ENCODE peak calls at places on chromosomes 16 and 17, in nine cellular contexts. One of them, this sample, is unnamed. For H3K9me3, the result is how much of the 10 kb centered on the place peaks cover.

GRCh38 chr17:39794249-39794970 is 56.7 kb downstream of the GRB7 start:
- DNase-seq in A549: no peak
- DNase-seq in transverse colon: peak
- DNase-seq in tibial nerve: no peak
- DNase-seq in upper lobe of left lung: no peak
- DNase-seq in SK-N-SH: no peak
- DNase-seq in HepG2: no peak
- DNase-seq in esophagus muscularis mucosa: no peak
- DNase-seq in suprapubic skin: no peak
- DNase-seq in this sample: no peak

GRCh38 chr16:84374160-84374489 is 5.8 kb downstream of the ATP2C2 start:
- DNase-seq in A549: no peak
- DNase-seq in transverse colon: no peak
- DNase-seq in tibial nerve: no peak
- DNase-seq in upper lobe of left lung: no peak
- DNase-seq in SK-N-SH: no peak
- DNase-seq in HepG2: no peak
- DNase-seq in esophagus muscularis mucosa: no peak
- DNase-seq in suprapubic skin: no peak
- DNase-seq in this sample: no peak

GRCh38 chr17:64420143-64420670 is 28.7 kb upstream of the MILR1 start:
- DNase-seq in A549: peak
- DNase-seq in transverse colon: no peak
- DNase-seq in tibial nerve: peak
- DNase-seq in upper lobe of left lung: no peak
- DNase-seq in SK-N-SH: peak
- DNase-seq in HepG2: peak
- DNase-seq in esophagus muscularis mucosa: no peak
- DNase-seq in suprapubic skin: no peak
- DNase-seq in this sample: no peak

GRCh38 chr17:67824735-67825626 is at the start of gene BPTF:
- DNase-seq in A549: peak
- DNase-seq in transverse colon: peak
- DNase-seq in tibial nerve: peak
- DNase-seq in upper lobe of left lung: peak
- DNase-seq in SK-N-SH: peak
- DNase-seq in HepG2: peak
- DNase-seq in esophagus muscularis mucosa: peak
- DNase-seq in suprapubic skin: peak
- DNase-seq in this sample: peak

GRCh38 chr17:35695613-35696012 is 35.8 kb upstream of the RASL10B start:
- DNase-seq in A549: no peak
- DNase-seq in transverse colon: no peak
- DNase-seq in tibial nerve: no peak
- DNase-seq in upper lobe of left lung: no peak
- DNase-seq in SK-N-SH: no peak
- DNase-seq in HepG2: no peak
- DNase-seq in esophagus muscularis mucosa: no peak
- DNase-seq in suprapubic skin: no peak
- DNase-seq in this sample: no peak

GRCh38 chr17:50684612-50685333 is 22.9 kb downstream of the ANKRD40 start:
- DNase-seq in A549: no peak
- DNase-seq in transverse colon: peak
- DNase-seq in tibial nerve: no peak
- DNase-seq in upper lobe of left lung: no peak
- DNase-seq in SK-N-SH: no peak
- DNase-seq in HepG2: peak
- DNase-seq in esophagus muscularis mucosa: no peak
- DNase-seq in suprapubic skin: peak
- DNase-seq in this sample: no peak

GRCh38 chr17:70976447-70976846 is 807.1 kb downstream of the KCNJ2 start:
- DNase-seq in A549: no peak
- DNase-seq in transverse colon: no peak
- DNase-seq in tibial nerve: no peak
- DNase-seq in upper lobe of left lung: no peak
- DNase-seq in SK-N-SH: no peak
- DNase-seq in HepG2: no peak
- DNase-seq in esophagus muscularis mucosa: no peak
- DNase-seq in suprapubic skin: no peak
- DNase-seq in this sample: no peak

GRCh38 chr17:74239169-74239568 is 25.8 kb downstream of the TTYH2 start:
- DNase-seq in A549: no peak
- DNase-seq in transverse colon: peak
- DNase-seq in tibial nerve: peak
- DNase-seq in upper lobe of left lung: no peak
- DNase-seq in SK-N-SH: no peak
- DNase-seq in HepG2: no peak
- DNase-seq in esophagus muscularis mucosa: no peak
- DNase-seq in suprapubic skin: no peak
- DNase-seq in this sample: no peak

GRCh38 chr17:40779181-40779909 is 3.0 kb downstream of the KRT27 start:
- DNase-seq in A549: peak
- DNase-seq in transverse colon: no peak
- DNase-seq in tibial nerve: no peak
- DNase-seq in upper lobe of left lung: peak
- DNase-seq in SK-N-SH: no peak
- DNase-seq in HepG2: peak
- DNase-seq in esophagus muscularis mucosa: no peak
- DNase-seq in suprapubic skin: no peak
- DNase-seq in this sample: no peak

GRCh38 chr17:488993-489757 is 136.6 kb upstream of the RPH3AL start:
- DNase-seq in A549: no peak
- DNase-seq in transverse colon: no peak
- DNase-seq in tibial nerve: no peak
- DNase-seq in upper lobe of left lung: no peak
- DNase-seq in SK-N-SH: peak
- DNase-seq in HepG2: peak
- DNase-seq in esophagus muscularis mucosa: no peak
- DNase-seq in suprapubic skin: no peak
- DNase-seq in this sample: peak

GRCh38 chr16:4323071-4323844 is 7.4 kb downstream of the GLIS2 start:
- DNase-seq in A549: no peak
- DNase-seq in transverse colon: no peak
- DNase-seq in tibial nerve: no peak
- DNase-seq in upper lobe of left lung: peak
- DNase-seq in SK-N-SH: no peak
- DNase-seq in HepG2: no peak
- DNase-seq in esophagus muscularis mucosa: no peak
- DNase-seq in suprapubic skin: no peak
- DNase-seq in this sample: peak

GRCh38 chr17:75688209-75688771 is 21.2 kb downstream of the SAP30BP start:
- DNase-seq in A549: no peak
- DNase-seq in transverse colon: no peak
- DNase-seq in tibial nerve: no peak
- DNase-seq in upper lobe of left lung: no peak
- DNase-seq in SK-N-SH: no peak
- DNase-seq in HepG2: no peak
- DNase-seq in esophagus muscularis mucosa: no peak
- DNase-seq in suprapubic skin: no peak
- DNase-seq in this sample: no peak

GRCh38 chr16:54503436-54503835 is 216.8 kb upstream of the IRX3 start:
- DNase-seq in A549: no peak
- DNase-seq in transverse colon: no peak
- DNase-seq in tibial nerve: peak
- DNase-seq in upper lobe of left lung: no peak
- DNase-seq in SK-N-SH: no peak
- DNase-seq in HepG2: no peak
- DNase-seq in esophagus muscularis mucosa: no peak
- DNase-seq in suprapubic skin: no peak
- DNase-seq in this sample: no peak

GRCh38 chr16:49484936-49485335 is 111.3 kb downstream of the C16orf78 start:
- DNase-seq in A549: no peak
- DNase-seq in transverse colon: no peak
- DNase-seq in tibial nerve: no peak
- DNase-seq in upper lobe of left lung: no peak
- DNase-seq in SK-N-SH: no peak
- DNase-seq in HepG2: no peak
- DNase-seq in esophagus muscularis mucosa: no peak
- DNase-seq in suprapubic skin: no peak
- DNase-seq in this sample: peak

GRCh38 chr17:75398279-75398678 is 7.2 kb downstream of the GRB2 start:
- DNase-seq in A549: no peak
- DNase-seq in transverse colon: no peak
- DNase-seq in tibial nerve: no peak
- DNase-seq in upper lobe of left lung: no peak
- DNase-seq in SK-N-SH: no peak
- DNase-seq in HepG2: no peak
- DNase-seq in esophagus muscularis mucosa: no peak
- DNase-seq in suprapubic skin: no peak
- DNase-seq in this sample: no peak

GRCh38 chr17:69473801-69474170 is 59.3 kb downstream of the MAP2K6 start:
- DNase-seq in A549: no peak
- DNase-seq in transverse colon: no peak
- DNase-seq in tibial nerve: no peak
- DNase-seq in upper lobe of left lung: no peak
- DNase-seq in SK-N-SH: no peak
- DNase-seq in HepG2: no peak
- DNase-seq in esophagus muscularis mucosa: no peak
- DNase-seq in suprapubic skin: no peak
- DNase-seq in this sample: no peak

GRCh38 chr16:85659805-85660511 is 28.8 kb downstream of the GINS2 start:
- DNase-seq in A549: peak
- DNase-seq in transverse colon: peak
- DNase-seq in tibial nerve: peak
- DNase-seq in upper lobe of left lung: peak
- DNase-seq in SK-N-SH: peak
- DNase-seq in HepG2: peak
- DNase-seq in esophagus muscularis mucosa: no peak
- DNase-seq in suprapubic skin: peak
- DNase-seq in this sample: peak

GRCh38 chr16:57169327-57169726 is 16.5 kb downstream of the PSME3IP1 start:
- DNase-seq in A549: no peak
- DNase-seq in transverse colon: no peak
- DNase-seq in tibial nerve: no peak
- DNase-seq in upper lobe of left lung: no peak
- DNase-seq in SK-N-SH: no peak
- DNase-seq in HepG2: no peak
- DNase-seq in esophagus muscularis mucosa: no peak
- DNase-seq in suprapubic skin: no peak
- DNase-seq in this sample: no peak

GRCh38 chr16:46932802-46933201 is 40.7 kb downstream of the DNAJA2 start:
- DNase-seq in A549: no peak
- DNase-seq in transverse colon: no peak
- DNase-seq in tibial nerve: no peak
- DNase-seq in upper lobe of left lung: no peak
- DNase-seq in SK-N-SH: no peak
- DNase-seq in HepG2: no peak
- DNase-seq in esophagus muscularis mucosa: no peak
- DNase-seq in suprapubic skin: no peak
- DNase-seq in this sample: no peak

GRCh38 chr16:66858740-66859396 is 14.7 kb downstream of the CA7 start:
- DNase-seq in A549: peak
- DNase-seq in transverse colon: no peak
- DNase-seq in tibial nerve: no peak
- DNase-seq in upper lobe of left lung: no peak
- DNase-seq in SK-N-SH: peak
- DNase-seq in HepG2: no peak
- DNase-seq in esophagus muscularis mucosa: no peak
- DNase-seq in suprapubic skin: no peak
- DNase-seq in this sample: no peak

GRCh38 chr17:4634981-4635380 is 6.5 kb downstream of the ALOX15 start:
- DNase-seq in A549: no peak
- DNase-seq in transverse colon: no peak
- DNase-seq in tibial nerve: no peak
- DNase-seq in upper lobe of left lung: no peak
- DNase-seq in SK-N-SH: no peak
- DNase-seq in HepG2: no peak
- DNase-seq in esophagus muscularis mucosa: no peak
- DNase-seq in suprapubic skin: no peak
- DNase-seq in this sample: no peak

GRCh38 chr17:83203472-83204221 is 124.2 kb downstream of the METRNL start:
- DNase-seq in A549: no peak
- DNase-seq in transverse colon: peak
- DNase-seq in tibial nerve: peak
- DNase-seq in upper lobe of left lung: peak
- DNase-seq in SK-N-SH: no peak
- DNase-seq in HepG2: no peak
- DNase-seq in esophagus muscularis mucosa: no peak
- DNase-seq in suprapubic skin: peak
- DNase-seq in this sample: peak
- H3K9me3 ChIP-seq in A549: under half
- H3K9me3 ChIP-seq in transverse colon: under half
- H3K9me3 ChIP-seq in tibial nerve: under half
- H3K9me3 ChIP-seq in upper lobe of left lung: under half
- H3K9me3 ChIP-seq in SK-N-SH: under half
- H3K9me3 ChIP-seq in HepG2: under half
- H3K9me3 ChIP-seq in esophagus muscularis mucosa: under half
- H3K9me3 ChIP-seq in suprapubic skin: under half
- H3K9me3 ChIP-seq in this sample: under half

GRCh38 chr17:82956146-82956725 is 116.4 kb upstream of the ZNF750 start:
- DNase-seq in A549: no peak
- DNase-seq in transverse colon: no peak
- DNase-seq in tibial nerve: no peak
- DNase-seq in upper lobe of left lung: no peak
- DNase-seq in SK-N-SH: no peak
- DNase-seq in HepG2: no peak
- DNase-seq in esophagus muscularis mucosa: no peak
- DNase-seq in suprapubic skin: peak
- DNase-seq in this sample: peak
- TF ChIP-seq EP300 in A549: no peak
- TF ChIP-seq EP300 in transverse colon: no peak
- TF ChIP-seq EP300 in tibial nerve: no peak
- TF ChIP-seq EP300 in upper lobe of left lung: no peak
- TF ChIP-seq EP300 in SK-N-SH: no peak
- TF ChIP-seq EP300 in HepG2: no peak
- TF ChIP-seq EP300 in esophagus muscularis mucosa: no peak
- TF ChIP-seq EP300 in suprapubic skin: no peak
- TF ChIP-seq EP300 in this sample: no peak

GRCh38 chr17:57152916-57153528 is 68.0 kb downstream of the AKAP1 start:
- DNase-seq in A549: no peak
- DNase-seq in transverse colon: no peak
- DNase-seq in tibial nerve: no peak
- DNase-seq in upper lobe of left lung: no peak
- DNase-seq in SK-N-SH: no peak
- DNase-seq in HepG2: no peak
- DNase-seq in esophagus muscularis mucosa: no peak
- DNase-seq in suprapubic skin: no peak
- DNase-seq in this sample: no peak

GRCh38 chr17:57154896-57155295 is 69.8 kb downstream of the AKAP1 start:
- DNase-seq in A549: no peak
- DNase-seq in transverse colon: no peak
- DNase-seq in tibial nerve: no peak
- DNase-seq in upper lobe of left lung: no peak
- DNase-seq in SK-N-SH: no peak
- DNase-seq in HepG2: no peak
- DNase-seq in esophagus muscularis mucosa: no peak
- DNase-seq in suprapubic skin: no peak
- DNase-seq in this sample: no peak

GRCh38 chr17:57151798-57152197 is 66.8 kb downstream of the AKAP1 start:
- DNase-seq in A549: no peak
- DNase-seq in transverse colon: no peak
- DNase-seq in tibial nerve: no peak
- DNase-seq in upper lobe of left lung: peak
- DNase-seq in SK-N-SH: no peak
- DNase-seq in HepG2: no peak
- DNase-seq in esophagus muscularis mucosa: no peak
- DNase-seq in suprapubic skin: no peak
- DNase-seq in this sample: no peak
- H3K9me3 ChIP-seq in A549: half or more
- H3K9me3 ChIP-seq in transverse colon: under half
- H3K9me3 ChIP-seq in tibial nerve: under half
- H3K9me3 ChIP-seq in upper lobe of left lung: under half
- H3K9me3 ChIP-seq in SK-N-SH: under half
- H3K9me3 ChIP-seq in HepG2: under half
- H3K9me3 ChIP-seq in esophagus muscularis mucosa: under half
- H3K9me3 ChIP-seq in suprapubic skin: under half
- H3K9me3 ChIP-seq in this sample: under half

GRCh38 chr17:29618272-29619065 is 4.2 kb downstream of the CORO6 start:
- DNase-seq in A549: no peak
- DNase-seq in transverse colon: no peak
- DNase-seq in tibial nerve: no peak
- DNase-seq in upper lobe of left lung: no peak
- DNase-seq in SK-N-SH: no peak
- DNase-seq in HepG2: no peak
- DNase-seq in esophagus muscularis mucosa: no peak
- DNase-seq in suprapubic skin: no peak
- DNase-seq in this sample: no peak
- TF ChIP-seq EP300 in A549: no peak
- TF ChIP-seq EP300 in transverse colon: no peak
- TF ChIP-seq EP300 in tibial nerve: no peak
- TF ChIP-seq EP300 in upper lobe of left lung: no peak
- TF ChIP-seq EP300 in SK-N-SH: no peak
- TF ChIP-seq EP300 in HepG2: no peak
- TF ChIP-seq EP300 in esophagus muscularis mucosa: no peak
- TF ChIP-seq EP300 in suprapubic skin: no peak
- TF ChIP-seq EP300 in this sample: no peak

This sample was measured in ovary.